ENCODE peak calls at places on chromosomes 3 and 15, in seven cellular contexts. Q, S, Y, Z, H, I and B are unnamed samples.

GRCh38 chr3:49339593-49339946 is 283 bp downstream of the USP4 start:
- ATAC-seq in Q (peak; percentile 40), S (peak; percentile 0), Y (peak; percentile 11), Z (no peak), H (peak; percentile 21), I (peak; percentile 5), B (no peak)

GRCh38 chr3:28267984-28268849 is 26.8 kb downstream of the CMC1 start:
- ATAC-seq in Q (no peak), S (no peak), Y (no peak), Z (no peak), H (no peak), I (peak; percentile 83), B (no peak)

GRCh38 chr15:54197995-54198394 is 219.8 kb downstream of the UNC13C start:
- ATAC-seq in Q (no peak), S (no peak), Y (no peak), Z (no peak), H (no peak), I (no peak), B (no peak)

GRCh38 chr3:187967982-187968381 is 186.0 kb upstream of the LPP start:
- ATAC-seq in Q (peak; percentile 82), S (no peak), Y (no peak), Z (no peak), H (no peak), I (no peak), B (no peak)

GRCh38 chr3:29324180-29324651 is 43.3 kb downstream of the RBMS3 start:
- ATAC-seq in Q (peak; percentile 90), S (peak; percentile 70), Y (peak; percentile 75), Z (peak; percentile 47), H (peak; percentile 83), I (peak; percentile 71), B (peak; percentile 41)

GRCh38 chr3:62548806-62549205 is 175.5 kb upstream of the FEZF2 start:
- ATAC-seq in Q (no peak), S (no peak), Y (no peak), Z (no peak), H (no peak), I (no peak), B (no peak)

GRCh38 chr3:58323795-58324674 is 8.7 kb upstream of the PXK start:
- ATAC-seq in Q (no peak), S (peak; percentile 50), Y (no peak), Z (no peak), H (no peak), I (peak; percentile 65), B (peak; percentile 66)

GRCh38 chr3:30622047-30622545 is 15.7 kb downstream of the TGFBR2 start:
- ATAC-seq in Q (no peak), S (no peak), Y (no peak), Z (no peak), H (no peak), I (no peak), B (no peak)

GRCh38 chr3:46132565-46132964 is 75.5 kb downstream of the CCR1 start:
- ATAC-seq in Q (peak; percentile 36), S (no peak), Y (no peak), Z (no peak), H (no peak), I (peak; percentile 22), B (no peak)

GRCh38 chr15:98515186-98515585 is 133.2 kb upstream of the IGF1R start:
- ATAC-seq in Q (no peak), S (no peak), Y (no peak), Z (no peak), H (no peak), I (no peak), B (no peak)

GRCh38 chr3:126345231-126345630 is 12.0 kb downstream of the KLF15 start:
- ATAC-seq in Q (no peak), S (no peak), Y (no peak), Z (no peak), H (no peak), I (no peak), B (no peak)

GRCh38 chr3:159785276-159785675 is 203.4 kb upstream of the IL12A start:
- ATAC-seq in Q (peak; percentile 30), S (no peak), Y (no peak), Z (no peak), H (no peak), I (no peak), B (no peak)

GRCh38 chr15:88497109-88497761 is 29.7 kb downstream of the MRPS11 start:
- ATAC-seq in Q (peak; percentile 89), S (no peak), Y (no peak), Z (no peak), H (peak; percentile 19), I (no peak), B (peak; percentile 34)